ENCODE peak calls at places on chromosomes 7 and 10, in five cellular contexts. A is spleen, C is IMR-90, Y is gastrocnemius medialis, G is choroid plexus epithelial cell. N is an unnamed sample.

GRCh38 chr10:49798275-49798674 is 36.2 kb upstream of the OGDHL start:
- DNase-seq in A (no peak), C (no peak), Y (no peak), G (no peak), N (no peak)

GRCh38 chr7:17041324-17041723 is 159.5 kb upstream of the AGR3 start:
- DNase-seq in A (no peak), C (peak), Y (no peak), G (peak), N (no peak)

GRCh38 chr7:70777251-70777650 is 354.7 kb upstream of the GALNT17 start:
- DNase-seq in A (no peak), C (no peak), Y (no peak), G (no peak), N (no peak)

GRCh38 chr7:121466455-121466854 is 70.3 kb upstream of the FAM3C start:
- DNase-seq in A (no peak), C (no peak), Y (no peak), G (no peak), N (no peak)

GRCh38 chr10:116587878-116588590 is 2.7 kb upstream of the PNLIPRP1 start:
- DNase-seq in A (no peak), C (no peak), Y (no peak), G (no peak), N (no peak)

GRCh38 chr7:55576753-55577152 is 4.5 kb upstream of the VOPP1 start:
- DNase-seq in A (no peak), C (no peak), Y (no peak), G (no peak), N (no peak)

GRCh38 chr10:116146374-116146773 is 126.6 kb downstream of the GFRA1 start:
- DNase-seq in A (no peak), C (peak), Y (no peak), G (no peak), N (no peak)

GRCh38 chr7:82288769-82289535 is 154.6 kb downstream of the CACNA2D1 start:
- DNase-seq in A (no peak), C (no peak), Y (no peak), G (peak), N (no peak)

GRCh38 chr10:48926764-48927163 is 12.9 kb downstream of the LRRC18 start:
- DNase-seq in A (no peak), C (no peak), Y (no peak), G (no peak), N (no peak)

GRCh38 chr7:46035166-46035565 is 114.1 kb upstream of the IGFBP3 start:
- DNase-seq in A (no peak), C (no peak), Y (no peak), G (no peak), N (no peak)

GRCh38 chr7:136923111-136923510 is 54.7 kb downstream of the CHRM2 start:
- DNase-seq in A (no peak), C (peak), Y (no peak), G (peak), N (no peak)

GRCh38 chr7:118573065-118573464 is 348.6 kb downstream of the ANKRD7 start:
- DNase-seq in A (no peak), C (no peak), Y (peak), G (no peak), N (no peak)

GRCh38 chr10:48764486-48764885 is 79.8 kb downstream of the WDFY4 start:
- DNase-seq in A (no peak), C (no peak), Y (no peak), G (no peak), N (no peak)

GRCh38 chr10:118287076-118287806 is 54.9 kb downstream of the FAM204A start:
- DNase-seq in A (no peak), C (no peak), Y (no peak), G (no peak), N (no peak)

GRCh38 chr10:48667960-48668541 is 16.6 kb upstream of the WDFY4 start:
- DNase-seq in A (peak), C (no peak), Y (no peak), G (no peak), N (no peak)

GRCh38 chr7:6237002-6237401 is 35.4 kb downstream of the CYTH3 start:
- DNase-seq in A (no peak), C (no peak), Y (no peak), G (no peak), N (no peak)

GRCh38 chr7:144137501-144137900 is 14.5 kb downstream of the OR2A14 start:
- DNase-seq in A (no peak), C (no peak), Y (no peak), G (no peak), N (no peak)

GRCh38 chr10:48890904-48891839 is 48.5 kb downstream of the LRRC18 start:
- DNase-seq in A (no peak), C (no peak), Y (no peak), G (peak), N (no peak)

GRCh38 chr10:4391683-4392082 is 434.3 kb upstream of the AKR1E2 start:
- DNase-seq in A (no peak), C (no peak), Y (no peak), G (peak), N (no peak)

GRCh38 chr7:85322252-85322651 is 135.4 kb upstream of the SEMA3D start:
- DNase-seq in A (no peak), C (no peak), Y (no peak), G (no peak), N (no peak)

GRCh38 chr10:3740157-3740871 is 44.7 kb downstream of the KLF6 start:
- DNase-seq in A (no peak), C (peak), Y (no peak), G (peak), N (no peak)

DNA sequence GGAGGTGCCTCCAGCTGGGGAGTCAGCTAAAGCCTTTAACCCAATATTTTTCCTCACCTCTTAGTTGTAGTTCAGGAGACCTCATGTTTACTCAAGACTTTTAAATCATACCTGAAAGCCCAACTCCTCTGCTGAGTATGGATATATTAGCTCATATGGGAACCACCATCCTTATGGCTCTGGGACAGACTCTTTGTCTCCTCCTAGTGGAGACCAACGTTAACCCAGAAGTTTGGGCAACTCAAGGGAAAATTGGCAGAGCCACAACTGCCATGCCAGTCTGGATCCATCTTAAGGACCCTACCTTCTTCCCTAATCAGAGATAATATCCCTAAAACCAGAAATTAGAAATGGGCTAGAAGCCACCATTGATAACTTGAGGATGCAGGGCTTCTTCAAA is 80.8 kb downstream of the TMEM106B start:
- DNase-seq in A (no peak), C (peak), Y (no peak), G (peak), N (no peak)
- TF ChIP-seq CTCF in A (peak), C (peak), Y (no peak), G (peak), N (peak)

GRCh38 chr10:24528960-24529359 is 194.7 kb downstream of the ARHGAP21 start:
- DNase-seq in A (no peak), C (no peak), Y (no peak), G (no peak), N (no peak)

GRCh38 chr10:24524314-24524713 is 199.4 kb downstream of the ARHGAP21 start:
- DNase-seq in A (no peak), C (no peak), Y (no peak), G (no peak), N (no peak)

GRCh38 chr10:24531439-24531838 is 192.2 kb downstream of the ARHGAP21 start:
- DNase-seq in A (no peak), C (no peak), Y (no peak), G (no peak), N (no peak)

GRCh38 chr10:24526085-24526649 is 197.5 kb downstream of the ARHGAP21 start:
- DNase-seq in A (no peak), C (no peak), Y (no peak), G (no peak), N (no peak)
- TF ChIP-seq CTCF in A (no peak), C (no peak), Y (no peak), G (no peak), N (no peak)

GRCh38 chr10:6299743-6300105 is 97.0 kb downstream of the PFKFB3 start:
- DNase-seq in A (no peak), C (no peak), Y (no peak), G (no peak), N (no peak)

GRCh38 chr10:6298428-6298827 is 95.7 kb downstream of the PFKFB3 start:
- DNase-seq in A (no peak), C (no peak), Y (no peak), G (no peak), N (no peak)

GRCh38 chr10:6300106-6300783 is 97.5 kb downstream of the PFKFB3 start:
- DNase-seq in A (no peak), C (peak), Y (no peak), G (peak), N (no peak)

GRCh38 chr10:6297951-6298381 is 95.2 kb downstream of the PFKFB3 start:
- DNase-seq in A (no peak), C (no peak), Y (no peak), G (peak), N (no peak)

DNA sequence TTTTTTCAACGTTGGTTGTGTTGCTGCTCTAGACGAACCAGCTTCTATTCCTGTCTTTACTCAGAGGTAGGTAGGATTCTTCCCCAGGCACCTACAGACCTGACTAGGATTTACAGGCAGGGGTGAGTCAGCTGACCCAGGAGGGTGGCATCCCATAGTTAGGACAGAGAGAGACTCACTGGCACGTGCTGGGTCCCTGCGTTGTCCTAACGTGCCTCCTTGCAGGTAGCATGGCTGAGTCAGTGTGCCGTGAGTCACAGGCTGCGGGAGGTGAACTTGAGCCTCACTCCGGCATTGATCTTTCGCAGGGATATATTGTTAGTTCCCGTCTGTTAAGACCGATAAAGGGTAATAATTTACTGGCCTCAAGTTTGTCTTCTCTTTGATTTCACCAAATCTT is 96.5 kb downstream of the PFKFB3 start:
- DNase-seq in A (no peak), C (no peak), Y (no peak), G (no peak), N (no peak)
- TF ChIP-seq CTCF in A (no peak), C (no peak), Y (no peak), G (no peak), N (no peak)

DNA sequence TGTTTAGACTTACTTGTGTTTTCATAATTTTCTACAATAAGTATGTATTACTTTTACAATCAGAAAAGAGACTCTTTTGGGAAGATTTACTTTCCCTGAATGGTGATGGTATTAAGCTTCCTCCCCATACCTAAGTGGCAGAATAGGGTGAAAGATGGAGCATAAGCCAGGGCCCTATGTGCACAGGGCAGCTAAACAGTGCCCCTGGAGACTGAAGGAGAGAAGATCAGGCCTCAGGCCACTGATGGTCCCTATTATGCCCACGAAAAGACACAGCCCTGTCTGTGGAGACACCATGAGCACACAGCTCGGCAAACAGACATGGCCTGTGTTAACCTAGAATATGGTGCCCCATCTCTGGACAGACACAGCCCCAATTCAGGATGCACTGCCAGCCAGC is 139.4 kb downstream of the OAT start:
- DNase-seq in A (no peak), C (no peak), Y (no peak), G (no peak), N (no peak)
- TF ChIP-seq CTCF in A (no peak), C (no peak), Y (no peak), G (no peak), N (no peak)

GRCh38 chr7:158647475-158647792 is 57.2 kb downstream of the NCAPG2 start:
- DNase-seq in A (no peak), C (no peak), Y (no peak), G (no peak), N (no peak)
- TF ChIP-seq CTCF in A (no peak), C (no peak), Y (no peak), G (no peak), N (peak)

GRCh38 chr10:72334196-72334831 is 20.4 kb downstream of the DNAJB12 start:
- DNase-seq in A (peak), C (peak), Y (no peak), G (peak), N (no peak)

GRCh38 chr10:72333111-72334012 is 21.4 kb downstream of the DNAJB12 start:
- DNase-seq in A (peak), C (no peak), Y (no peak), G (no peak), N (no peak)

GRCh38 chr10:72335394-72336258 is 19.1 kb downstream of the DNAJB12 start:
- DNase-seq in A (peak), C (no peak), Y (peak), G (peak), N (no peak)

GRCh38 chr10:72336259-72337038 is 18.3 kb downstream of the DNAJB12 start:
- DNase-seq in A (peak), C (no peak), Y (no peak), G (peak), N (no peak)

GRCh38 chr10:72334832-72335393 is 19.8 kb downstream of the DNAJB12 start:
- DNase-seq in A (peak), C (peak), Y (peak), G (peak), N (peak)
- TF ChIP-seq CTCF in A (peak), C (no peak), Y (no peak), G (peak), N (peak)